ENCODE peak calls at places on chromosomes 1 and 21, in six cellular contexts. One of them, this sample, is unnamed.

GRCh38 chr1:206489980-206490534 is 17.3 kb upstream of the RASSF5 start:
- DNase-seq in K562: peak
- DNase-seq in GM12878: no peak
- DNase-seq in SK-N-SH: peak
- DNase-seq in HepG2: peak
- DNase-seq in GM12891: peak
- DNase-seq in this sample: peak

GRCh38 chr1:214637722-214638473 is 34.9 kb downstream of the CENPF start:
- DNase-seq in K562: peak
- DNase-seq in GM12878: no peak
- DNase-seq in SK-N-SH: no peak
- DNase-seq in HepG2: peak
- DNase-seq in GM12891: no peak
- DNase-seq in this sample: no peak

GRCh38 chr1:8464987-8465386 is 147.1 kb downstream of the SLC45A1 start:
- DNase-seq in K562: no peak
- DNase-seq in GM12878: no peak
- DNase-seq in SK-N-SH: no peak
- DNase-seq in HepG2: no peak
- DNase-seq in GM12891: no peak
- DNase-seq in this sample: no peak

GRCh38 chr1:62746086-62746808 is 37.7 kb upstream of the ATG4C start:
- DNase-seq in K562: no peak
- DNase-seq in GM12878: no peak
- DNase-seq in SK-N-SH: peak
- DNase-seq in HepG2: peak
- DNase-seq in GM12891: no peak
- DNase-seq in this sample: no peak

GRCh38 chr1:227315500-227316346 is 2.6 kb downstream of the CDC42BPA start:
- DNase-seq in K562: no peak
- DNase-seq in GM12878: no peak
- DNase-seq in SK-N-SH: no peak
- DNase-seq in HepG2: peak
- DNase-seq in GM12891: no peak
- DNase-seq in this sample: no peak

GRCh38 chr1:231850786-231851185 is 224.2 kb downstream of the DISC1 start:
- DNase-seq in K562: no peak
- DNase-seq in GM12878: no peak
- DNase-seq in SK-N-SH: no peak
- DNase-seq in HepG2: no peak
- DNase-seq in GM12891: no peak
- DNase-seq in this sample: no peak

GRCh38 chr1:34199927-34200326 is 23.2 kb downstream of the C1orf94 start:
- DNase-seq in K562: no peak
- DNase-seq in GM12878: no peak
- DNase-seq in SK-N-SH: no peak
- DNase-seq in HepG2: peak
- DNase-seq in GM12891: no peak
- DNase-seq in this sample: no peak

GRCh38 chr21:41888749-41889376 is 9.7 kb upstream of the PRDM15 start:
- DNase-seq in K562: no peak
- DNase-seq in GM12878: no peak
- DNase-seq in SK-N-SH: no peak
- DNase-seq in HepG2: no peak
- DNase-seq in GM12891: no peak
- DNase-seq in this sample: no peak

GRCh38 chr21:46182548-46183336 is 1.5 kb downstream of the SPATC1L start:
- DNase-seq in K562: peak
- DNase-seq in GM12878: no peak
- DNase-seq in SK-N-SH: no peak
- DNase-seq in HepG2: no peak
- DNase-seq in GM12891: no peak
- DNase-seq in this sample: no peak

GRCh38 chr1:50667710-50668356 is 244.6 kb upstream of the DMRTA2 start:
- DNase-seq in K562: no peak
- DNase-seq in GM12878: no peak
- DNase-seq in SK-N-SH: no peak
- DNase-seq in HepG2: no peak
- DNase-seq in GM12891: no peak
- DNase-seq in this sample: no peak

GRCh38 chr1:107572674-107573205 is 392.2 kb downstream of the VAV3 start:
- DNase-seq in K562: no peak
- DNase-seq in GM12878: no peak
- DNase-seq in SK-N-SH: no peak
- DNase-seq in HepG2: no peak
- DNase-seq in GM12891: no peak
- DNase-seq in this sample: no peak

GRCh38 chr1:224542783-224543440 is 73.2 kb upstream of the CNIH3 start:
- DNase-seq in K562: no peak
- DNase-seq in GM12878: no peak
- DNase-seq in SK-N-SH: no peak
- DNase-seq in HepG2: peak
- DNase-seq in GM12891: no peak
- DNase-seq in this sample: no peak

GRCh38 chr1:43267291-43267805 is 2.4 kb upstream of the TMEM125 start:
- DNase-seq in K562: no peak
- DNase-seq in GM12878: no peak
- DNase-seq in SK-N-SH: no peak
- DNase-seq in HepG2: no peak
- DNase-seq in GM12891: no peak
- DNase-seq in this sample: no peak

GRCh38 chr1:209504571-209504970 is 78.9 kb upstream of the CAMK1G start:
- DNase-seq in K562: no peak
- DNase-seq in GM12878: no peak
- DNase-seq in SK-N-SH: no peak
- DNase-seq in HepG2: no peak
- DNase-seq in GM12891: no peak
- DNase-seq in this sample: no peak

DNA sequence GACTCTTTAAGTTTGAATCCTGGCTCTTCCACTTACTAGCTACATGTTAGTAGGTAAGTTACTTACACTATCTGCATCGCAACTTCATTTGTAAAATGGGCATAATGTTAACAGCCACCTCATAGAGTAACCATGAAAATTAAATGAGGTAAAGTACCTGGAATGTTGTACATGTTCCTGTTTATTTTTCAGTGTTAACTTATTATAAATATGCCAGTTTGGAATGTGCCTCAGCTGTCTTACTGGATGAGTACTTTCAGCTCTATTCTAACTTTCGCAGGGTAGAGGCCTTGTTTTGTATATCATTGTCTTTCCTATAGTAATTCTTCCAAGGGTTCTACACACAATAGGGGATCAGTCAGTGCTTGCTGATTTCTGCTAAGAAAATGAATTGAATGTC is 167.4 kb downstream of the DUSP10 start:
- DNase-seq in K562: no peak
- DNase-seq in GM12878: no peak
- DNase-seq in SK-N-SH: no peak
- DNase-seq in HepG2: no peak
- DNase-seq in GM12891: no peak
- DNase-seq in this sample: no peak
- TF ChIP-seq TAF1 in K562: no peak
- TF ChIP-seq TAF1 in GM12878: no peak
- TF ChIP-seq TAF1 in SK-N-SH: no peak
- TF ChIP-seq TAF1 in HepG2: no peak
- TF ChIP-seq TAF1 in GM12891: no peak
- TF ChIP-seq TAF1 in this sample: no peak

GRCh38 chr1:156382561-156382960 is 13.6 kb downstream of the RHBG start:
- DNase-seq in K562: no peak
- DNase-seq in GM12878: no peak
- DNase-seq in SK-N-SH: no peak
- DNase-seq in HepG2: no peak
- DNase-seq in GM12891: no peak
- DNase-seq in this sample: no peak
- TF ChIP-seq TAF1 in K562: no peak
- TF ChIP-seq TAF1 in GM12878: no peak
- TF ChIP-seq TAF1 in SK-N-SH: no peak
- TF ChIP-seq TAF1 in HepG2: no peak
- TF ChIP-seq TAF1 in GM12891: no peak
- TF ChIP-seq TAF1 in this sample: no peak

DNA sequence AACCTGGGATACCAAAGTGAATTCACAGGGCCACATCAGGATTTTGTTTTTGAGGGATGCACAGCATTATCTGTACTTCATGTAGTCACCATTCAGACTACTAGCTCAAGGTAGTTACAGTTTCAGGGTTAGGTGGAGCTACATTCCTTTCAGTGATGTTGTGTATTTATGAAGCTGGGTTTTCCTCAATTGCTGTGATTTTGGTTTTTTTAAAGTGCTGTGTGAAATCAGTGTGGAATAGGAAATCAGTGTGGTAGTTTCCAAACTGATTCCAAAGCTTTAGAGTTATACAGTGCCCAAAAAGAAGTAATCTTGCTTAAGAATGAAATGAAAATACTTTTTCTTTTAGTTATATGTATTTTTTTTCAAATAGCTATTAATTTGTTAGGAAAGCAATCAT is 95.8 kb downstream of the PKN2 start:
- DNase-seq in K562: no peak
- DNase-seq in GM12878: no peak
- DNase-seq in SK-N-SH: no peak
- DNase-seq in HepG2: no peak
- DNase-seq in GM12891: no peak
- DNase-seq in this sample: no peak
- TF ChIP-seq TAF1 in K562: no peak
- TF ChIP-seq TAF1 in GM12878: no peak
- TF ChIP-seq TAF1 in SK-N-SH: no peak
- TF ChIP-seq TAF1 in HepG2: no peak
- TF ChIP-seq TAF1 in GM12891: no peak
- TF ChIP-seq TAF1 in this sample: no peak

GRCh38 chr1:233988963-233989696 is 84.7 kb downstream of the SLC35F3 start:
- DNase-seq in K562: no peak
- DNase-seq in GM12878: no peak
- DNase-seq in SK-N-SH: no peak
- DNase-seq in HepG2: no peak
- DNase-seq in GM12891: no peak
- DNase-seq in this sample: no peak
- TF ChIP-seq TAF1 in K562: no peak
- TF ChIP-seq TAF1 in GM12878: no peak
- TF ChIP-seq TAF1 in SK-N-SH: no peak
- TF ChIP-seq TAF1 in HepG2: no peak
- TF ChIP-seq TAF1 in GM12891: no peak
- TF ChIP-seq TAF1 in this sample: no peak

DNA sequence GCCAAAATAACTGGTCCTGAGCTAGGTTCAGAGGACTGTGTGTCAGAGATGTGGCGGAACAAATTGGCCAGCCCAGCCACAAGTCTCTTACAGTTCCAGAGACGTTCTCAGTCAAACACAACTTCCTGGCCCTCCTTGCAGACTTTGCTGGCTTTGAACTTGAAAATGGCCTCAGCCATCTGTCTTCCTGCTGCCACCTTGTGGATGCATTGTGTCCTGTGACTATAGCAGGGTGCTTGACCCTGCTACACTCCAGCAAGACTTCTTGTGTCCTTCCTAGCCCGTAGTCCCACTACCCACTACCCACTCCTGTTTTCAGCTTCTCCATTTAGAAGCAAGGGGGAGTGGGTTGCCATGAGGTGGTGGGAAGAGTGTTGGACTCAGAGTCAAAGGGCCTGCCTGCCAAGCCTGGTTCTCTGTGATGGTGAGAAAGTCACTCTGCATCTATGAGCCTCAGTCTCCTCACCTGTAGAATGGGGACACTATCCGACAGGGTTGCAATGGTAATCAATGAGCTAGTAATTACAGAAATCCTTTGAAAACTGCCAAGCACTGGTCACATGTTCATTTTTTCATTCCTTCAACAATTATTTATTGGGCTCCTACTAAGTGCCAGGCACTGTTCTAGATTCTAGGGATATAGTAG is 109.9 kb downstream of the IGSF21 start:
- DNase-seq in K562: peak
- DNase-seq in GM12878: no peak
- DNase-seq in SK-N-SH: peak
- DNase-seq in HepG2: peak
- DNase-seq in GM12891: peak
- DNase-seq in this sample: peak
- TF ChIP-seq TAF1 in K562: no peak
- TF ChIP-seq TAF1 in GM12878: no peak
- TF ChIP-seq TAF1 in SK-N-SH: no peak
- TF ChIP-seq TAF1 in HepG2: no peak
- TF ChIP-seq TAF1 in GM12891: no peak
- TF ChIP-seq TAF1 in this sample: no peak

GRCh38 chr1:4599951-4600481 is 54.4 kb upstream of the AJAP1 start:
- DNase-seq in K562: no peak
- DNase-seq in GM12878: no peak
- DNase-seq in SK-N-SH: no peak
- DNase-seq in HepG2: no peak
- DNase-seq in GM12891: no peak
- DNase-seq in this sample: no peak

GRCh38 chr1:4599521-4599920 is 54.9 kb upstream of the AJAP1 start:
- DNase-seq in K562: no peak
- DNase-seq in GM12878: no peak
- DNase-seq in SK-N-SH: no peak
- DNase-seq in HepG2: no peak
- DNase-seq in GM12891: no peak
- DNase-seq in this sample: no peak

GRCh38 chr1:4596486-4596885 is 57.9 kb upstream of the AJAP1 start:
- DNase-seq in K562: no peak
- DNase-seq in GM12878: no peak
- DNase-seq in SK-N-SH: no peak
- DNase-seq in HepG2: no peak
- DNase-seq in GM12891: no peak
- DNase-seq in this sample: no peak

GRCh38 chr1:4597020-4597419 is 57.4 kb upstream of the AJAP1 start:
- DNase-seq in K562: no peak
- DNase-seq in GM12878: no peak
- DNase-seq in SK-N-SH: no peak
- DNase-seq in HepG2: no peak
- DNase-seq in GM12891: no peak
- DNase-seq in this sample: no peak

GRCh38 chr1:4598561-4598960 is 55.8 kb upstream of the AJAP1 start:
- DNase-seq in K562: no peak
- DNase-seq in GM12878: no peak
- DNase-seq in SK-N-SH: no peak
- DNase-seq in HepG2: no peak
- DNase-seq in GM12891: no peak
- DNase-seq in this sample: no peak
- TF ChIP-seq TAF1 in K562: no peak
- TF ChIP-seq TAF1 in GM12878: no peak
- TF ChIP-seq TAF1 in SK-N-SH: no peak
- TF ChIP-seq TAF1 in HepG2: no peak
- TF ChIP-seq TAF1 in GM12891: no peak
- TF ChIP-seq TAF1 in this sample: no peak

GRCh38 chr1:15180189-15180588 is 26.6 kb downstream of the TMEM51 start:
- DNase-seq in K562: no peak
- DNase-seq in GM12878: no peak
- DNase-seq in SK-N-SH: peak
- DNase-seq in HepG2: no peak
- DNase-seq in GM12891: no peak
- DNase-seq in this sample: no peak

GRCh38 chr1:15178571-15179484 is 25.3 kb downstream of the TMEM51 start:
- DNase-seq in K562: no peak
- DNase-seq in GM12878: no peak
- DNase-seq in SK-N-SH: no peak
- DNase-seq in HepG2: no peak
- DNase-seq in GM12891: no peak
- DNase-seq in this sample: no peak

GRCh38 chr1:15180945-15181523 is 27.5 kb downstream of the TMEM51 start:
- DNase-seq in K562: no peak
- DNase-seq in GM12878: no peak
- DNase-seq in SK-N-SH: no peak
- DNase-seq in HepG2: no peak
- DNase-seq in GM12891: no peak
- DNase-seq in this sample: no peak

GRCh38 chr1:15179485-15179883 is 25.9 kb downstream of the TMEM51 start:
- DNase-seq in K562: no peak
- DNase-seq in GM12878: no peak
- DNase-seq in SK-N-SH: no peak
- DNase-seq in HepG2: no peak
- DNase-seq in GM12891: no peak
- DNase-seq in this sample: no peak

GRCh38 chr1:15181564-15181963 is 28.0 kb downstream of the TMEM51 start:
- DNase-seq in K562: no peak
- DNase-seq in GM12878: peak
- DNase-seq in SK-N-SH: no peak
- DNase-seq in HepG2: no peak
- DNase-seq in GM12891: no peak
- DNase-seq in this sample: no peak
- TF ChIP-seq TAF1 in K562: no peak
- TF ChIP-seq TAF1 in GM12878: no peak
- TF ChIP-seq TAF1 in SK-N-SH: no peak
- TF ChIP-seq TAF1 in HepG2: no peak
- TF ChIP-seq TAF1 in GM12891: no peak
- TF ChIP-seq TAF1 in this sample: no peak

This sample was measured in GM12892.